ENCODE peak calls at places on chromosomes 16 and 17, in five cellular contexts. K, W, C, U and B are unnamed samples. For H3K9me3, the result is how much of the 10 kb centered on the place peaks cover.

GRCh38 chr17:39664581-39665561 is at the start of gene TCAP:
- DNase-seq in C (no peak), W (peak), U (no peak), K (no peak), B (no peak)

GRCh38 chr17:8492121-8492520 is 56.4 kb downstream of the NDEL1 start:
- DNase-seq in W (no peak), K (no peak), U (no peak), C (no peak), B (no peak)

GRCh38 chr17:78151514-78152008 is 5.4 kb downstream of the C17orf99 start:
- DNase-seq in W (no peak), U (no peak), K (no peak), C (peak), B (no peak)

GRCh38 chr16:630815-631405 is at the start of gene WFIKKN1:
- DNase-seq in W (peak), C (no peak), K (peak), U (no peak), B (no peak)

GRCh38 chr17:1787301-1787902 is 25.5 kb downstream of the SERPINF1 start:
- DNase-seq in C (peak), K (no peak), W (no peak), U (no peak), B (peak)

GRCh38 chr17:37399404-37399803 is 7.2 kb downstream of the ACACA start:
- DNase-seq in K (no peak), W (no peak), U (no peak), C (no peak), B (no peak)

GRCh38 chr16:77596243-77596642 is 126.1 kb upstream of the NUDT7 start:
- DNase-seq in C (no peak), W (no peak), U (no peak), K (no peak), B (no peak)

GRCh38 chr16:69709456-69710084 is 16.8 kb downstream of the NQO1 start:
- DNase-seq in K (peak), C (no peak), W (peak), U (no peak), B (no peak)

GRCh38 chr16:86395477-86395876 is 114.8 kb upstream of the FOXF1 start:
- DNase-seq in U (no peak), W (no peak), C (no peak), K (no peak), B (no peak)

GRCh38 chr17:46758614-46759013 is 59.9 kb downstream of the WNT3 start:
- DNase-seq in U (no peak), C (no peak), K (no peak), W (no peak), B (no peak)

GRCh38 chr17:60091109-60091508 is 12.4 kb upstream of the HEATR6 start:
- DNase-seq in W (no peak), K (no peak), U (no peak), C (no peak), B (no peak)

GRCh38 chr16:78894872-78895271 is 705.7 kb downstream of the MAF start:
- DNase-seq in W (no peak), C (no peak), K (no peak), U (no peak), B (no peak)

GRCh38 chr16:54986404-54986803 is 55.7 kb downstream of the IRX5 start:
- DNase-seq in C (no peak), K (peak), U (no peak), W (no peak), B (no peak)

GRCh38 chr16:23394141-23394540 is 58.8 kb downstream of the COG7 start:
- DNase-seq in K (no peak), W (no peak), U (no peak), C (no peak), B (no peak)

GRCh38 chr16:23389201-23389600 is 63.8 kb downstream of the COG7 start:
- DNase-seq in U (no peak), W (no peak), C (no peak), K (no peak), B (no peak)

GRCh38 chr16:23388786-23389185 is 64.2 kb downstream of the COG7 start:
- DNase-seq in W (no peak), K (no peak), U (no peak), C (no peak), B (no peak)

GRCh38 chr16:23392223-23392600 is 60.8 kb downstream of the COG7 start:
- DNase-seq in K (no peak), U (no peak), W (no peak), C (no peak), B (no peak)

GRCh38 chr16:23391381-23392222 is 61.4 kb downstream of the COG7 start:
- DNase-seq in U (no peak), C (no peak), W (no peak), K (no peak), B (no peak)
- H3K27ac ChIP-seq in U (no peak), C (no peak), W (no peak), K (no peak), B (no peak)

DNA sequence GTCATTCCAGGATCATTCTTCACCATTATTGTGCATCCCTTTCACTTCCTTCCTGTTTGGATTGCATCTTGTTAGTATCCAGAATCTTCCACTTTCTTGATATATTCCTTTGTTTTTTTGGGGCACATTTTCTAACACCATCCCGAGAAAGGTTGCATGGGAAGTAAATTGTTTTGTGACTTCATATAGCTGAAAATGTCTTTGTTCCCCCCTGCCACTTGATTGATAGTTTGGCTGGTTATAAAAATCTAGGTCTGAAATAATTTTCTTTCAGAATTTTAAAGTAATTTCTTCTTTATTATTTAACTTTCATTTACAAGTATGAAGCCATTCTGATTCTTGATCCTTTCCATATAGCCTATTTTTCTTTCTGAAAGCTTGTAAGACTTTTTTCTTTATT is 32.7 kb downstream of the GAN start:
- DNase-seq in C (no peak), U (no peak), K (no peak), W (no peak), B (no peak)
- H3K9me3 ChIP-seq in C (under half), U (under half), K (under half), W (under half), B (under half)

GRCh38 chr16:84763164-84763563 is 56.6 kb upstream of the CRISPLD2 start:
- DNase-seq in C (no peak), W (no peak), U (no peak), K (no peak), B (no peak)
- H3K27ac ChIP-seq in C (no peak), W (no peak), U (no peak), K (no peak), B (no peak)

GRCh38 chr16:52863000-52863399 is 189.7 kb downstream of the CHD9NB start:
- DNase-seq in W (no peak), K (no peak), U (no peak), C (no peak), B (no peak)
- H3K9me3 ChIP-seq in W (under half), K (under half), U (under half), C (under half), B (under half)

DNA sequence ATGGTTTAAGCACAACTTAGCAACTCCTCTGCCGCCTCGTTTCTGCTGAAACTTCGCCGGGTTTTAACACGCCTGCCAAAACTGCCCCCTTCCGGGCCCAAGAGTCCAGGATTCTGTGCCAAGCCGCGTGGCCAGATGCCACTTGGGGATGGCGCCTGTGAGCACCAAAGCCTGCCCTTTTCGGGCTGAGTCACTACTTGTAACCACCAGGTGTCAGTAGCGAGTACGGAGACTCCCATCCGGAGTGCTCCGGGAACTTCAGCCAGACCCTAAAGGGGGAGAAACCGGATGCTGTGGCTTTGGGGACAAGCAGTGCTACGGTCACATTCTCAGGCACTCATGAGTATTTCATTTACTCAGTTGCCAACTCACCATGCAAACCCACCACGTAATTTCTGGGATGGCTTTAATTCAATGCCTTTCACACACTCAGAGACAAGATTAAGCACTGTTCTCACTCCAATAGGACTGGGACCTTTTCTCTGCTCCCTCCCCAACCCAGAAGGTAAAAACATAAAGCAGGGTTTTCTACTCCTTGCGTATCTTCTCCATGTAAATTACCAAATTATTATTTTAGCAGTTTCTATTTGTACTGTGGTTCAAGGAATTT is 7.7 kb downstream of the PMP22 start:
- DNase-seq in U (peak), K (peak), W (peak), C (peak), B (peak)
- H3K27ac ChIP-seq in U (no peak), K (no peak), W (no peak), C (peak), B (peak)

DNA sequence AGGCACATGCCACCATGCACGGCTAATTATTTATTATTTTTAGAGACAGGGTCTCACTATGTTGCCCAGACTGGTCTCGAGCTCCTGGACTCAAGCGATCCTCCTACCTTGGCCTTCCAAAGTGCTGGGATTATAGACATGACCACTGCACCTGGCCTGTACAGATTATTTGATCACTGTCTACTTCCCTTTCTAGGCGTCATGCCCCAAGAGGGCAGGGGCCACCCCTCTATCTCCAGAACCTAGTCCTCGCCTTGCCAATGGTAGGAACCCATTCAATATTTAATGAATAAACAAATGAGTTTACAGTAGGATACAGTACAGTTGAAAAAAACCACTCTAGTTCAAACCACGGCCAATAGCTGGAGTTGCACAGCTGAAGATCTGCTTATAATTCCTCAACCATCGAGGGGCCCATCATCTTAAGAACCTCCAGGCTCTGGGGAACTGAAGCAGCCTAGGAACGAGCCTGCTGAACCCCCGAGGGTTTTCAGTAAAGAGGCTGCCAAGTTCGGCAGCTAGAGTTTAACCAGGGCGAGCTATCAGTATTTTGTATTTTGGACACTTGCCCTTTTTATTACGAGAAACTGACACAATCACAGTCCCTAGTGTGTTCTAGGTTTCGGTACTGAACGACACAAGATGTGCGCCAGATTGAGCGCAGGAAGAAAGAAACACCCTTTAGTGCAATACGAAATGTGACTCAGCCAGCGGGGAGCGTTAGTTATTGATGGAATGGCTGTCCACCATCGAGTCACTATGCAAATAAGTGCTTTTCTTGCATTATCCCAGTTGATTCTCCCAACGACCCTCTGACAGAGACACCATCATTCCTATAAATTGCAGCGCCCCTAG is 14.6 kb downstream of the ADCY9 start:
- DNase-seq in C (no peak), K (no peak), U (no peak), W (no peak), B (no peak)
- H3K9me3 ChIP-seq in C (under half), K (under half), U (under half), W (under half), B (under half)

DNA sequence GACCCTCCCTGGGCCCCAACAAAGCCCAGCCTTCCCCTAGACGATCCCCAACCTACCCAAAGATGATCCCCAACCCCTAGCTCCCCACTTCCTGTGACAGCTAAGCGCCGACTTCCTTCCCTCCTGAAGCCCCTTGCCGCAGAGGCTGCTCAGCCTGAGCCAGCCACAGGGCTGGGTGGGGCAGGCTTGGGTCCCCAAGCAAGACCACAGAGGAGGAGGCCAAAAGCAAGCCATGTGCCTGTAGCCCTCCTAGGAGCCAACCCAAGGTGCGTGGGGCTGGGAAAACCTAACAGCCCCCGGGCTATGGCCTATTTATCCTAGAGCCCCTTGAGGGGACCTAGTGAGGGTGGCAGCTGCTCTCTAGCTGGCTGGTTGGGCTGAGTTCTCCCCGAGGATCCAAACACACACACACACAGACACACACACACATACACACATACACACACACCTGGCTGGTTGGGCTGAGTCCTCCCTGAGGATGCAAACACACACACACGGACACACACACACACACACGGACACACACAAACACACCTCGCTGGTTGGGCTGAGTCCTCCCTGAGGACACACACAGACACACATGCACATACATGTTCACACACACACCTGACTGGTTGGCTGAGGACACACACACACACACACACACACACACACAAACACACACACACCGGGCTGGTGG is 4.8 kb downstream of the ARRB2 start:
- DNase-seq in K (no peak), C (no peak), W (no peak), U (peak), B (no peak)
- H3K27ac ChIP-seq in K (no peak), C (no peak), W (no peak), U (peak), B (no peak)

GRCh38 chr16:35440875-35441274 is 1981.5 kb downstream of the TP53TG3F start:
- DNase-seq in C (no peak), U (no peak), W (no peak), K (no peak), B (no peak)
- H3K9me3 ChIP-seq in C (under half), U (under half), W (under half), K (under half), B (under half)

GRCh38 chr17:76734080-76734840 is 2.9 kb downstream of the SRSF2 start:
- DNase-seq in C (no peak), K (no peak), W (no peak), U (no peak), B (no peak)

GRCh38 chr17:76735586-76736348 is 1.4 kb downstream of the SRSF2 start:
- DNase-seq in U (no peak), C (no peak), W (no peak), K (no peak), B (no peak)

GRCh38 chr17:76735006-76735405 is 2.1 kb downstream of the SRSF2 start:
- DNase-seq in C (no peak), U (no peak), W (no peak), K (peak), B (no peak)

GRCh38 chr17:76733618-76733957 is 3.5 kb downstream of the SRSF2 start:
- DNase-seq in W (no peak), C (no peak), U (no peak), K (no peak), B (no peak)

DNA sequence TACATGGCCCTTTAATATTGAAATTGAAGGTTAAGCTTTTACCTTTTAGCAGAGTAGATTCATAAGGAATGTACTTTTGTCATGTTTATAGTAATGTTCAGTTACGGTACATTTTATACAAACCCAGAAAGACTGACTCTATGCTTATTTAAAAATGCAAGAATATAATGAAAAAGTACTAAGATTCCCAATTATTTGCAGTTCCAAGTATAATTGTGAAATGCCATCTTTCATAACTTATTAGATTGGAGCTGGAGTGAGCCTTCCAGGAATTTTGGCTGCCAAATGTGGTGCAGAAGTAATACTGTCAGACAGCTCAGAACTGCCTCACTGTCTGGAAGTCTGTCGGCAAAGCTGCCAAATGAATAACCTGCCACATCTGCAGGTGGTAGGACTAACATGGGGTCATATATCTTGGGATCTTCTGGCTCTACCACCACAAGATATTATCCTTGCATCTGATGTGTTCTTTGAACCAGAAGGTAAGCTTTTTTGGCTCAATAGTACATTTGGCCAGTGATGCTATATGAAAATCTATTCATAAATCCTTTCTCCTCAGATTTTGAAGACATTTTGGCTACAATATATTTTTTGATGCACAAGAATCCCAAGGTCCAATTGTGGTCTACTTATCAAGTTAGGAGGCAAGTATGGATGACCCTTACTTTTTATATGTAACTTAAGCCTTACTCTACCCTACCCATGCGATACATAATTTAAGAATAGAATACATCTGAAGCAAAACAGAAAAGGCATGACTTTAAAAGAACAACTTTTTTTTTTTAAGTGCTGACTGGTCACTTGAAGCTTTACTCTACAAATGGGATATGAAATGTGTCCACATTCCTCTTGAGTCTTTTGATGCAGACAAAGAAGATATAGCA is 4.2 kb downstream of the SRSF2 start:
- DNase-seq in U (no peak), K (no peak), C (no peak), W (no peak), B (no peak)
- H3K27ac ChIP-seq in U (no peak), K (peak), C (no peak), W (peak), B (no peak)

GRCh38 chr16:3377917-3378316 is 22.2 kb downstream of the OR2C1 start:
- DNase-seq in C (no peak), U (no peak), K (no peak), W (no peak), B (no peak)
- H3K9me3 ChIP-seq in C (under half), U (under half), K (under half), W (under half), B (half or more)